ENCODE peak calls at places on chromosome 21, in eight cellular contexts. Z is adrenal gland, D is GM10248, O is colonic mucosa, A is WTC11, N is H9, T is dorsolateral prefrontal cortex, W is progenitor cell of endocrine pancreas. R is an unnamed sample.
A peak's percentile ranks its signal among the peaks of the same experiment; 100 is the strongest.

GRCh38 chr21:45983981-45984551 is 2.5 kb downstream of the COL6A1 start:
- DNase-seq in Z (no peak), D (no peak), O (no peak), A (peak; percentile 12), N (no peak), T (no peak), W (no peak), R (no peak)

GRCh38 chr21:34536820-34537219 is 24.8 kb upstream of the KCNE1 start:
- DNase-seq in Z (no peak), D (no peak), O (no peak), A (no peak), N (no peak), T (no peak), W (no peak), R (no peak)

GRCh38 chr21:38159355-38159754 is 97.4 kb upstream of the KCNJ15 start:
- DNase-seq in Z (peak; percentile 64), D (peak; percentile 64), O (peak; percentile 61), A (peak; percentile 71), N (peak; percentile 73), T (peak; percentile 46), W (peak; percentile 52), R (peak; percentile 61)

GRCh38 chr21:45573452-45574035 is 31.3 kb upstream of the SLC19A1 start:
- DNase-seq in Z (no peak), D (no peak), O (no peak), A (no peak), N (no peak), T (no peak), W (no peak), R (no peak)

GRCh38 chr21:45318556-45319341 is 31.1 kb upstream of the POFUT2 start:
- DNase-seq in Z (peak; percentile 76), D (no peak), O (no peak), A (no peak), N (peak; percentile 27), T (peak; percentile 36), W (no peak), R (peak; percentile 48)

GRCh38 chr21:45471229-45472052 is 66.5 kb downstream of the COL18A1 start:
- DNase-seq in Z (no peak), D (no peak), O (no peak), A (no peak), N (no peak), T (no peak), W (no peak), R (no peak)

GRCh38 chr21:46081022-46081861 is 16.7 kb upstream of the COL6A2 start:
- DNase-seq in Z (no peak), D (no peak), O (no peak), A (no peak), N (peak; percentile 27), T (no peak), W (peak; percentile 8), R (no peak)

GRCh38 chr21:14435423-14435822 is 52.5 kb upstream of the HSPA13 start:
- DNase-seq in Z (no peak), D (no peak), O (no peak), A (no peak), N (no peak), T (no peak), W (no peak), R (no peak)

GRCh38 chr21:46585191-46585953 is 19.5 kb downstream of the S100B start:
- DNase-seq in Z (no peak), D (no peak), O (no peak), A (no peak), N (no peak), T (no peak), W (no peak), R (no peak)

GRCh38 chr21:35120631-35121180 is 71.6 kb upstream of the RUNX1 start:
- DNase-seq in Z (no peak), D (no peak), O (no peak), A (no peak), N (no peak), T (no peak), W (no peak), R (no peak)

GRCh38 chr21:23694396-23694795 is 1912.9 kb downstream of the MRPL39 start:
- DNase-seq in Z (no peak), D (no peak), O (no peak), A (no peak), N (no peak), T (no peak), W (no peak), R (no peak)
- TF ChIP-seq CTCF in Z (no peak), D (no peak), O (no peak), A (no peak), N (no peak), T (peak; percentile 20), W (no peak), R (no peak)

DNA sequence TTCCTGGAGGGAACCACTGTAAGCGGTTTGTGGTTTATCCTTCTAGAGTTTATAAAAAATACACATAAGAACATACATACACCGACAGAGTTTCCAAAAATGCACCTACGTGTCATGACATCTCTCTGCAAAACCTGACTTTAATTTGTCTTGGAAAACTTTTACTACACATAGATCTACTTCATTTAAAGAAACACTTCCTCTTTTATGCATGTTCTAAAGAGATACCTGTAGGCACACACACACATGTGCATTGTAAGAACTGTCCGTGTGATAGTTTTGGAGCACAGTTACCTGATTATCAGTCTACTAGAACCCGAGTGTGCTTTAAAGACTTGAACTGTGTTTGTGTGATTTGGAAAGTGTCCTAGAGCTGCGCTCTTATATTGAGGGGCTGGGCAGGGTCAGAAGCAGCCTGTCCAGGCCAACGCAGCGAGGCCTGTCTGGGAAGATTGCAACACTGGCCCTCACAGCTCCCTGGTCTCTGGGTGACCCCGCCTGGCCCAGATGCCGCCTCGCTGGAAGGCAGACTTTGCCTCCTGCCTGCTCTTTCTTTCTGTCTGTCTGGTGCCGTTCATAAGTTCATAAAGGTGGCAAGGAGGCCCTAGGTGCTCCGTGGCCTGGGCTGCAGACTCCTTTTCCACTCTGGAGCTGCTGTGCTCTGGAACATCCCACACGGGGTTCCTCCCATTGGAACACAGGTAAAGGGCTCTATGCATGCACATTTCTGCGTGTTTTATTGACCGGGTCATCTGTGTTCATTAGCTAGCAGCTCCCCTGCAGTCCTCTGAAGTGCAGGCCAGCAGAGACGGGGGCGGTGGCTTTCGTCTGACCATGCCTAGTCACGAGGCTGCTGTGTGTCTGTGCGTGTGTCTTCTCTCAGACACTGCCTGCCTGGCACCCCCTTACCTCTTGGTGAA is 46.3 kb downstream of the AGPAT3 start:
- DNase-seq in Z (no peak), D (no peak), O (no peak), A (no peak), N (no peak), T (peak; percentile 29), W (no peak), R (no peak)
- TF ChIP-seq CTCF in Z (no peak), D (no peak), O (no peak), A (no peak), N (no peak), T (no peak), W (no peak), R (no peak)

DNA sequence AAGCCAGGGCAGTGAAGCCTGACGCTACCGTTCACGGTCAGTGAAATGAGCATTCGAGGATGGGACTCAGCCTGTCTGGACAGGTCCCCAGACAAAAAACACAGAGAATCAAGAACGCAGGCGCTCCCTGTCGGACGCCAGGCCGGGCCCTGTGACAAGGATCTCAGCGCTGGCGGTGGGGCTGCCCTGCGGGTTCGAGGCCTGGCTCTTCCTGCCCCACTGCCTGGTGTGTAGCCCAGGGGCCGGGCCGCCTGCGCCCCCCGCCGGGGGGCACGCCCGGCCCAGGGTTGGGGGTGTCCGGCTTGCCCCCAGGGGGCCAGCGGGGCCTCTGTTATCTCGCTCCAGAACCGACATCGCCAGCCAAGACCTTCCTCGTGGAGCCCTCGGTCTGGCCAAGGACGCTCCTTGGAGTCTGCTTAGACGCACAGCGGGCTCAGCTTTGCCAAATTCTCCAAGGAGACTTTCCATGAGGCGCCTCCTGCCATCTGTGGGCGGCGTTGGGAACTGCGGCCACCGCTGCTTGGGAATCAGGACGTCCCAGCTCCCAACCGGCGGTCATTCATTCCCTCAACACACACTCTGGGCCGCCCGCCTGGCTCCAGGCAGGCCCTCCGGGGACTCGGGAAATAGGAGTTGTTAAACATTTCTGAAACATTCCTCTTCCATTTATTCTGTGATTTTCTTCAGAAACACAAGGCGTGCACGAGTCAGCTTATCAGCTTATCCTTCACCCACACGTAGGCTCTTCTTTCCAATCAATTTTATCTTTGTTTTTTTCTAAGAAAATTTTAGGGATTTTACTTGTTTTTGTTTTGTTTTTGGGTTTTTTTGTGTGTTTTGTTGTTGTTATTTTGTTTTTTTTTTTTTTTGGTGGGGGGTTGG is 11.3 kb upstream of the RIPK4 start:
- DNase-seq in Z (peak; percentile 85), D (no peak), O (peak; percentile 94), A (peak; percentile 97), N (peak; percentile 95), T (peak; percentile 86), W (peak; percentile 77), R (peak; percentile 89)
- TF ChIP-seq CTCF in Z (peak; percentile 92), D (peak; percentile 21), O (peak; percentile 94), A (peak; percentile 63), N (peak; percentile 94), T (peak; percentile 93), W (peak; percentile 89), R (peak; percentile 92)

GRCh38 chr21:42086969-42087368 is 15.9 kb downstream of the UMODL1 start:
- DNase-seq in Z (no peak), D (no peak), O (no peak), A (no peak), N (no peak), T (no peak), W (no peak), R (no peak)
- TF ChIP-seq CTCF in Z (no peak), D (no peak), O (no peak), A (no peak), N (no peak), T (no peak), W (no peak), R (no peak)

DNA sequence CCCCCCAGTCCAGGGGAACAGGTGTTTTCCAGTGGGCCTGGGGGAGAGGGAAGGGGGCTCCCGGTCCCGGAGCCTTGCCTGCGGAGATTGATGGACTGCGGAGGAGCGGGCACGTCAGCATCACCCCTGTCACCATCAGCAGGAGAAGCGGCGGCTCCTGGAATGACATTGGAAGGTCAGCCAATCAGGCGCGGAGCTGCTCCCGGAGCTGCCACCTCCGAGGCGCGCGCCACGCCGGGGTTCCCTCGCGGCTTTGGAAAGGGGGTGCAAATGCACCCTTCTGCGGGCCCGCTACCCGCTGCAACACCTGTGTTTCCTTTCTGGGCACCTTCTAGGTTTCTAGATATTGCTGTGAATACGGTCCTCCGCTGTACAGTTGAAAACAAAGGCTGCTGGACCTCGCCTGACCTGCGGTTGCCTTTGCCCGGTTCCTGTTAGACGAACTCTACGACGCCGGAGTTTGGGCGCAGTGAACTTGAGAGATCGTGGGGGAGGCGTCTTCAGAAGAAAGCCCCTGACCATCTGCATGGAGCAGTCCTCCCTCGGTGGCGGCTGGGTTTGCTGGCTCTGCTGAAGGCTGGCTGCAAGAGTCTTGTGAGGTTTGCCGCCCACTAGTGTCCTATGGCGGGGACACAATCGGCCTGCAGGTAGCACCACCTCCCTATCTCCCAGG is 5.3 kb downstream of the DSCAM start:
- DNase-seq in Z (peak; percentile 33), D (no peak), O (no peak), A (peak; percentile 78), N (peak; percentile 81), T (peak; percentile 79), W (peak; percentile 69), R (peak; percentile 57)
- TF ChIP-seq CTCF in Z (peak; percentile 40), D (no peak), O (no peak), A (no peak), N (peak; percentile 72), T (peak; percentile 53), W (peak; percentile 78), R (peak; percentile 71)

DNA sequence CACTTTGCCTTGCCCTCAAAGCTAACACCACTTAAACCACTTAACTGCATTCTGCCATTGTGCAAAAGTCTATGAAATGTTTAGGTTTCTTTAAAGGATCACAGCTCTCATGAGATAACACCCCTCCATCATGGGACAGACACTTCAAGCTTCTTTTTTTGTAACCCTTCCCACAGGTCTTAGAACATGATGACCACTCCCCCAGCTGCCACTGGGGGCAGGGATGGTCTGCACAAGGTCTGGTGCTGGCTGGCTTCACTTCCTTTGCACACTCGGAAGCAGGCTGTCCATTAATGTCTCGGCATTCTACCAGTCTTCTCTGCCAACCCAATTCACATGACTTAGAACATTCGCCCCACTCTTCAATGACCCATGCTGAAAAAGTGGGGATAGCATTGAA is 7.7 kb downstream of the ADAMTS1 start:
- DNase-seq in Z (no peak), D (no peak), O (no peak), A (no peak), N (no peak), T (no peak), W (no peak), R (no peak)
- TF ChIP-seq CTCF in Z (no peak), D (no peak), O (no peak), A (no peak), N (peak; percentile 30), T (no peak), W (no peak), R (no peak)

R was measured in neural crest cell.